ENCODE peak calls at places on chromosomes 7 and 10, in eight cellular contexts. H, W, R, A, X, S, C and I are unnamed samples.

GRCh38 chr10:6218692-6219493 is 16.2 kb downstream of the PFKFB3 start:
- DNase-seq in H (no peak), W (no peak), R (peak; percentile 100), A (peak; percentile 28), X (no peak), S (no peak), C (no peak), I (no peak)

GRCh38 chr10:11180228-11180627 is 162.6 kb downstream of the CELF2 start:
- DNase-seq in H (peak; percentile 52), W (no peak), R (no peak), A (no peak), X (peak; percentile 66), S (no peak), C (no peak), I (no peak)

GRCh38 chr7:53110425-53110824 is 75.0 kb downstream of the POM121L12 start:
- DNase-seq in H (no peak), W (no peak), R (no peak), A (no peak), X (no peak), S (no peak), C (no peak), I (no peak)

GRCh38 chr7:2493205-2493604 is 17.0 kb upstream of the GRIFIN start:
- DNase-seq in H (no peak), W (no peak), R (no peak), A (no peak), X (no peak), S (no peak), C (no peak), I (no peak)

GRCh38 chr7:80312139-80312661 is 177.6 kb downstream of the GNAI1 start:
- DNase-seq in H (peak; percentile 0), W (no peak), R (peak; percentile 78), A (peak; percentile 83), X (no peak), S (no peak), C (no peak), I (no peak)

GRCh38 chr10:97151307-97151914 is 34.3 kb downstream of the SLIT1 start:
- DNase-seq in H (no peak), W (no peak), R (no peak), A (no peak), X (no peak), S (no peak), C (no peak), I (no peak)

GRCh38 chr10:4283841-4284610 is 499.0 kb upstream of the KLF6 start:
- DNase-seq in H (no peak), W (no peak), R (no peak), A (peak; percentile 91), X (peak; percentile 69), S (no peak), C (peak; percentile 80), I (no peak)

GRCh38 chr10:26391701-26392695 is 46.1 kb upstream of the APBB1IP start:
- DNase-seq in H (no peak), W (no peak), R (no peak), A (no peak), X (peak; percentile 56), S (peak; percentile 48), C (no peak), I (peak; percentile 33)

GRCh38 chr10:5545778-5546710 is 21.3 kb downstream of the CALML3 start:
- DNase-seq in H (no peak), W (no peak), R (peak; percentile 48), A (no peak), X (peak; percentile 89), S (no peak), C (peak; percentile 62), I (no peak)

GRCh38 chr10:95841711-95842498 is 65.9 kb upstream of the CC2D2B start:
- DNase-seq in H (peak; percentile 61), W (peak; percentile 6), R (peak; percentile 40), A (peak; percentile 91), X (no peak), S (no peak), C (no peak), I (no peak)

GRCh38 chr10:132148261-132149251 is 38.2 kb upstream of the DPYSL4 start:
- DNase-seq in H (no peak), W (no peak), R (no peak), A (no peak), X (peak; percentile 35), S (no peak), C (peak; percentile 25), I (no peak)

GRCh38 chr10:49742683-49743463 is 19.2 kb downstream of the OGDHL start:
- DNase-seq in H (no peak), W (no peak), R (no peak), A (no peak), X (no peak), S (peak; percentile 22), C (no peak), I (no peak)

GRCh38 chr7:139619367-139619657 is 95.8 kb downstream of the CLEC2L start:
- DNase-seq in H (no peak), W (no peak), R (no peak), A (peak; percentile 77), X (no peak), S (no peak), C (no peak), I (no peak)

GRCh38 chr7:155456772-155457543 is 971 bp upstream of the EN2 start:
- DNase-seq in H (no peak), W (no peak), R (peak; percentile 40), A (peak; percentile 66), X (peak; percentile 68), S (peak; percentile 86), C (peak; percentile 85), I (peak; percentile 54)

GRCh38 chr10:13503745-13504463 is 24.9 kb downstream of the BEND7 start:
- DNase-seq in H (no peak), W (no peak), R (peak; percentile 29), A (peak; percentile 40), X (no peak), S (no peak), C (no peak), I (no peak)

GRCh38 chr7:104967088-104967487 is 46.9 kb upstream of the KMT2E start:
- DNase-seq in H (no peak), W (no peak), R (no peak), A (no peak), X (no peak), S (no peak), C (no peak), I (no peak)

GRCh38 chr7:4010923-4011656 is 671.0 kb upstream of the FOXK1 start:
- DNase-seq in H (no peak), W (no peak), R (no peak), A (no peak), X (no peak), S (no peak), C (no peak), I (no peak)

GRCh38 chr7:77393261-77393660 is 22.9 kb downstream of the GSAP start:
- DNase-seq in H (no peak), W (no peak), R (peak; percentile 100), A (no peak), X (no peak), S (no peak), C (no peak), I (no peak)
- H3K4me1 ChIP-seq in H (no peaks in the 10 kb centered on the region), W (no peaks in the 10 kb centered on the region), R (peaks cover 22% of the 10 kb centered on the region), A (peaks cover 9% of the 10 kb centered on the region), X (no peaks in the 10 kb centered on the region), S (peaks cover 7% of the 10 kb centered on the region), C (no peaks in the 10 kb centered on the region), I (no peaks in the 10 kb centered on the region)

DNA sequence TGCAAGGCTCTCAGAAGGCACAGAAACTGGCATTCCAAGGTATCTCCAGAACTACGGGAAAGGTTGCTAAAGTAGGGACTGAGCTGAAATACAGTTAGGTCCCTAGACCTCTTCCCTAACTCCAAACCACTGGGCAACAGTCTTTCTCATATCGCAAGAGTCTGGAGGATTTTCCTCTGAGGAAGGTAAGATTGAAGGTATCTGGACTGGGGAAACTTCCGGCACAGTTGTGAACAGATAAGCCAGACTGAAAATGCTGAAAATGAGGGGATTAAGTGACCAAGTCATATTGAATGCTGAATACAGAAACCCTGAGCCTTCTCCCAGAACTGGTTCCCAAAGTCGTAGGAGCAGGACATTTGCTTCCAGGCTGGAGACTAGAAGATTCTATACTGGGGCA is 2.7 kb upstream of the PRRT4 start:
- DNase-seq in H (no peak), W (no peak), R (no peak), A (no peak), X (no peak), S (no peak), C (no peak), I (no peak)
- H3K27me3 ChIP-seq in H (peaks cover 21% of the 10 kb centered on the region), W (peaks cover 52% of the 10 kb centered on the region), R (no peaks in the 10 kb centered on the region), A (peaks cover 42% of the 10 kb centered on the region), X (no peaks in the 10 kb centered on the region), S (peaks cover 34% of the 10 kb centered on the region), C (no peaks in the 10 kb centered on the region), I (no peaks in the 10 kb centered on the region)

GRCh38 chr10:133259603-133259992 is 17.1 kb downstream of the ADAM8 start:
- DNase-seq in H (no peak), W (no peak), R (no peak), A (no peak), X (no peak), S (no peak), C (no peak), I (no peak)
- H3K4me1 ChIP-seq in H (peaks cover 71% of the 10 kb centered on the region), W (peaks cover 12% of the 10 kb centered on the region), R (peaks cover 60% of the 10 kb centered on the region), A (peaks cover 30% of the 10 kb centered on the region), X (no peaks in the 10 kb centered on the region), S (no peaks in the 10 kb centered on the region), C (peaks cover 18% of the 10 kb centered on the region), I (peaks cover 12% of the 10 kb centered on the region)

GRCh38 chr7:27198871-27199801 is 755 bp downstream of the HOXA13 start:
- DNase-seq in H (no peak), W (no peak), R (peak; percentile 24), A (no peak), X (peak; percentile 46), S (peak; percentile 55), C (no peak), I (peak; percentile 14)

GRCh38 chr7:27201231-27202017 is 1.5 kb upstream of the HOXA13 start:
- DNase-seq in H (no peak), W (no peak), R (no peak), A (no peak), X (no peak), S (peak; percentile 29), C (no peak), I (no peak)

GRCh38 chr7:27202018-27202740 is 2.3 kb upstream of the HOXA13 start:
- DNase-seq in H (no peak), W (no peak), R (no peak), A (no peak), X (no peak), S (no peak), C (no peak), I (no peak)

GRCh38 chr7:27199820-27200760 is at the start of gene HOXA13:
- DNase-seq in H (no peak), W (no peak), R (peak; percentile 24), A (no peak), X (no peak), S (peak; percentile 53), C (no peak), I (no peak)

GRCh38 chr7:27200761-27201230 is 905 bp upstream of the HOXA13 start:
- DNase-seq in H (no peak), W (no peak), R (peak; percentile 10), A (no peak), X (no peak), S (peak; percentile 20), C (no peak), I (no peak)
- H3K27me3 ChIP-seq in H (peaks cover 61% of the 10 kb centered on the region), W (peaks cover 96% of the 10 kb centered on the region), R (peaks cover 74% of the 10 kb centered on the region), A (peaks cover 83% of the 10 kb centered on the region), X (peaks cover 2% of the 10 kb centered on the region), S (peaks cover 86% of the 10 kb centered on the region), C (peaks cover 6% of the 10 kb centered on the region), I (peaks cover 33% of the 10 kb centered on the region)

GRCh38 chr10:79087721-79088120 is 19.0 kb downstream of the ZMIZ1 start:
- DNase-seq in H (no peak), W (no peak), R (no peak), A (no peak), X (no peak), S (no peak), C (no peak), I (peak; percentile 73)
- H3K4me1 ChIP-seq in H (peaks cover 9% of the 10 kb centered on the region), W (peaks cover 32% of the 10 kb centered on the region), R (peaks cover 53% of the 10 kb centered on the region), A (peaks cover 52% of the 10 kb centered on the region), X (no peaks in the 10 kb centered on the region), S (peaks cover 10% of the 10 kb centered on the region), C (peaks cover 52% of the 10 kb centered on the region), I (peaks cover 74% of the 10 kb centered on the region)